ENCODE peak calls at places on chromosomes 12 and 14, in ten cellular contexts. One of them, this sample, is unnamed.

GRCh38 chr14:101152855-101153254 is 249.3 kb upstream of the RTL1 start:
- DNase-seq in fibroblast of mammary gland: no peak
- DNase-seq in NCI-H1436: no peak
- DNase-seq in A549: no peak
- DNase-seq in stimulated activated CD4-positive, alpha-beta T cell treated with anti-CD3 and anti-CD28 coated beads, Interleukin-1b, Interleukin-23, amount 100 ng/mL, for 1 hour: no peak
- DNase-seq in SHP77 treated with DMSO at 0.1 percent for 48 hours: no peak
- DNase-seq in type B pancreatic cell: no peak
- DNase-seq in osteocyte: no peak
- DNase-seq in nephron progenitor cell: no peak
- DNase-seq in effector memory CD4-positive, alpha-beta T cell: no peak
- DNase-seq in this sample: no peak

GRCh38 chr12:106033161-106033675 is 105.5 kb downstream of the NUAK1 start:
- DNase-seq in fibroblast of mammary gland: no peak
- DNase-seq in NCI-H1436: no peak
- DNase-seq in A549: no peak
- DNase-seq in stimulated activated CD4-positive, alpha-beta T cell treated with anti-CD3 and anti-CD28 coated beads, Interleukin-1b, Interleukin-23, amount 100 ng/mL, for 1 hour: no peak
- DNase-seq in SHP77 treated with DMSO at 0.1 percent for 48 hours: no peak
- DNase-seq in type B pancreatic cell: no peak
- DNase-seq in osteocyte: no peak
- DNase-seq in nephron progenitor cell: no peak
- DNase-seq in effector memory CD4-positive, alpha-beta T cell: no peak
- DNase-seq in this sample: no peak

GRCh38 chr12:83157604-83158003 is 470.9 kb downstream of the TMTC2 start:
- DNase-seq in fibroblast of mammary gland: no peak
- DNase-seq in NCI-H1436: no peak
- DNase-seq in A549: no peak
- DNase-seq in stimulated activated CD4-positive, alpha-beta T cell treated with anti-CD3 and anti-CD28 coated beads, Interleukin-1b, Interleukin-23, amount 100 ng/mL, for 1 hour: no peak
- DNase-seq in SHP77 treated with DMSO at 0.1 percent for 48 hours: no peak
- DNase-seq in type B pancreatic cell: no peak
- DNase-seq in osteocyte: no peak
- DNase-seq in nephron progenitor cell: no peak
- DNase-seq in effector memory CD4-positive, alpha-beta T cell: no peak
- DNase-seq in this sample: no peak

GRCh38 chr12:57138526-57139272 is 8.7 kb downstream of the LRP1-AS start:
- DNase-seq in fibroblast of mammary gland: peak
- DNase-seq in NCI-H1436: no peak
- DNase-seq in A549: no peak
- DNase-seq in stimulated activated CD4-positive, alpha-beta T cell treated with anti-CD3 and anti-CD28 coated beads, Interleukin-1b, Interleukin-23, amount 100 ng/mL, for 1 hour: no peak
- DNase-seq in SHP77 treated with DMSO at 0.1 percent for 48 hours: no peak
- DNase-seq in type B pancreatic cell: no peak
- DNase-seq in osteocyte: no peak
- DNase-seq in nephron progenitor cell: no peak
- DNase-seq in effector memory CD4-positive, alpha-beta T cell: no peak
- DNase-seq in this sample: no peak

GRCh38 chr14:73786632-73786941 is 65.0 kb upstream of the PTGR2 start:
- DNase-seq in fibroblast of mammary gland: no peak
- DNase-seq in NCI-H1436: no peak
- DNase-seq in A549: no peak
- DNase-seq in stimulated activated CD4-positive, alpha-beta T cell treated with anti-CD3 and anti-CD28 coated beads, Interleukin-1b, Interleukin-23, amount 100 ng/mL, for 1 hour: no peak
- DNase-seq in SHP77 treated with DMSO at 0.1 percent for 48 hours: no peak
- DNase-seq in type B pancreatic cell: no peak
- DNase-seq in osteocyte: no peak
- DNase-seq in nephron progenitor cell: peak
- DNase-seq in effector memory CD4-positive, alpha-beta T cell: peak
- DNase-seq in this sample: peak

GRCh38 chr12:45619736-45620135 is 109.8 kb upstream of the ARID2 start:
- DNase-seq in fibroblast of mammary gland: no peak
- DNase-seq in NCI-H1436: no peak
- DNase-seq in A549: no peak
- DNase-seq in stimulated activated CD4-positive, alpha-beta T cell treated with anti-CD3 and anti-CD28 coated beads, Interleukin-1b, Interleukin-23, amount 100 ng/mL, for 1 hour: no peak
- DNase-seq in SHP77 treated with DMSO at 0.1 percent for 48 hours: no peak
- DNase-seq in type B pancreatic cell: no peak
- DNase-seq in osteocyte: no peak
- DNase-seq in nephron progenitor cell: no peak
- DNase-seq in effector memory CD4-positive, alpha-beta T cell: no peak
- DNase-seq in this sample: no peak

GRCh38 chr12:122067966-122068365 is 10.6 kb upstream of the MLXIP start:
- DNase-seq in fibroblast of mammary gland: peak
- DNase-seq in NCI-H1436: no peak
- DNase-seq in A549: no peak
- DNase-seq in stimulated activated CD4-positive, alpha-beta T cell treated with anti-CD3 and anti-CD28 coated beads, Interleukin-1b, Interleukin-23, amount 100 ng/mL, for 1 hour: no peak
- DNase-seq in SHP77 treated with DMSO at 0.1 percent for 48 hours: no peak
- DNase-seq in type B pancreatic cell: no peak
- DNase-seq in osteocyte: no peak
- DNase-seq in nephron progenitor cell: no peak
- DNase-seq in effector memory CD4-positive, alpha-beta T cell: no peak
- DNase-seq in this sample: no peak

GRCh38 chr14:93033983-93034670 is 81.6 kb downstream of the ITPK1 start:
- DNase-seq in fibroblast of mammary gland: no peak
- DNase-seq in NCI-H1436: peak
- DNase-seq in A549: no peak
- DNase-seq in stimulated activated CD4-positive, alpha-beta T cell treated with anti-CD3 and anti-CD28 coated beads, Interleukin-1b, Interleukin-23, amount 100 ng/mL, for 1 hour: no peak
- DNase-seq in SHP77 treated with DMSO at 0.1 percent for 48 hours: no peak
- DNase-seq in type B pancreatic cell: no peak
- DNase-seq in osteocyte: no peak
- DNase-seq in nephron progenitor cell: peak
- DNase-seq in effector memory CD4-positive, alpha-beta T cell: no peak
- DNase-seq in this sample: no peak

GRCh38 chr12:73383584-73384229 is 1111.5 kb downstream of the TRHDE start:
- DNase-seq in fibroblast of mammary gland: no peak
- DNase-seq in NCI-H1436: no peak
- DNase-seq in A549: no peak
- DNase-seq in stimulated activated CD4-positive, alpha-beta T cell treated with anti-CD3 and anti-CD28 coated beads, Interleukin-1b, Interleukin-23, amount 100 ng/mL, for 1 hour: no peak
- DNase-seq in SHP77 treated with DMSO at 0.1 percent for 48 hours: peak
- DNase-seq in type B pancreatic cell: no peak
- DNase-seq in osteocyte: no peak
- DNase-seq in nephron progenitor cell: no peak
- DNase-seq in effector memory CD4-positive, alpha-beta T cell: no peak
- DNase-seq in this sample: no peak

GRCh38 chr12:57657744-57658143 is 24.7 kb upstream of the B4GALNT1 start:
- DNase-seq in fibroblast of mammary gland: peak
- DNase-seq in NCI-H1436: no peak
- DNase-seq in A549: no peak
- DNase-seq in stimulated activated CD4-positive, alpha-beta T cell treated with anti-CD3 and anti-CD28 coated beads, Interleukin-1b, Interleukin-23, amount 100 ng/mL, for 1 hour: no peak
- DNase-seq in SHP77 treated with DMSO at 0.1 percent for 48 hours: no peak
- DNase-seq in type B pancreatic cell: no peak
- DNase-seq in osteocyte: no peak
- DNase-seq in nephron progenitor cell: no peak
- DNase-seq in effector memory CD4-positive, alpha-beta T cell: no peak
- DNase-seq in this sample: peak

GRCh38 chr12:111758120-111758561 is 8.6 kb upstream of the ALDH2 start:
- DNase-seq in fibroblast of mammary gland: no peak
- DNase-seq in NCI-H1436: no peak
- DNase-seq in A549: no peak
- DNase-seq in stimulated activated CD4-positive, alpha-beta T cell treated with anti-CD3 and anti-CD28 coated beads, Interleukin-1b, Interleukin-23, amount 100 ng/mL, for 1 hour: no peak
- DNase-seq in SHP77 treated with DMSO at 0.1 percent for 48 hours: no peak
- DNase-seq in type B pancreatic cell: no peak
- DNase-seq in osteocyte: no peak
- DNase-seq in nephron progenitor cell: no peak
- DNase-seq in effector memory CD4-positive, alpha-beta T cell: no peak
- DNase-seq in this sample: peak

GRCh38 chr12:110698171-110698902 is 9.4 kb upstream of the HVCN1 start:
- DNase-seq in fibroblast of mammary gland: peak
- DNase-seq in NCI-H1436: peak
- DNase-seq in A549: peak
- DNase-seq in stimulated activated CD4-positive, alpha-beta T cell treated with anti-CD3 and anti-CD28 coated beads, Interleukin-1b, Interleukin-23, amount 100 ng/mL, for 1 hour: peak
- DNase-seq in SHP77 treated with DMSO at 0.1 percent for 48 hours: peak
- DNase-seq in type B pancreatic cell: no peak
- DNase-seq in osteocyte: no peak
- DNase-seq in nephron progenitor cell: peak
- DNase-seq in effector memory CD4-positive, alpha-beta T cell: peak
- DNase-seq in this sample: peak

GRCh38 chr14:104113631-104114420 is 24.6 kb upstream of the KIF26A start:
- DNase-seq in fibroblast of mammary gland: no peak
- DNase-seq in NCI-H1436: no peak
- DNase-seq in A549: no peak
- DNase-seq in stimulated activated CD4-positive, alpha-beta T cell treated with anti-CD3 and anti-CD28 coated beads, Interleukin-1b, Interleukin-23, amount 100 ng/mL, for 1 hour: no peak
- DNase-seq in SHP77 treated with DMSO at 0.1 percent for 48 hours: no peak
- DNase-seq in type B pancreatic cell: no peak
- DNase-seq in osteocyte: no peak
- DNase-seq in nephron progenitor cell: peak
- DNase-seq in effector memory CD4-positive, alpha-beta T cell: no peak
- DNase-seq in this sample: no peak

GRCh38 chr12:50074936-50075807 is 10.0 kb upstream of the SMARCD1 start:
- DNase-seq in fibroblast of mammary gland: peak
- DNase-seq in NCI-H1436: peak
- DNase-seq in A549: peak
- DNase-seq in stimulated activated CD4-positive, alpha-beta T cell treated with anti-CD3 and anti-CD28 coated beads, Interleukin-1b, Interleukin-23, amount 100 ng/mL, for 1 hour: peak
- DNase-seq in SHP77 treated with DMSO at 0.1 percent for 48 hours: peak
- DNase-seq in type B pancreatic cell: peak
- DNase-seq in osteocyte: peak
- DNase-seq in nephron progenitor cell: peak
- DNase-seq in effector memory CD4-positive, alpha-beta T cell: peak
- DNase-seq in this sample: peak

GRCh38 chr12:67681145-67681778 is 32.7 kb downstream of the DYRK2 start:
- DNase-seq in fibroblast of mammary gland: peak
- DNase-seq in NCI-H1436: no peak
- DNase-seq in A549: no peak
- DNase-seq in stimulated activated CD4-positive, alpha-beta T cell treated with anti-CD3 and anti-CD28 coated beads, Interleukin-1b, Interleukin-23, amount 100 ng/mL, for 1 hour: no peak
- DNase-seq in SHP77 treated with DMSO at 0.1 percent for 48 hours: no peak
- DNase-seq in type B pancreatic cell: no peak
- DNase-seq in osteocyte: no peak
- DNase-seq in nephron progenitor cell: no peak
- DNase-seq in effector memory CD4-positive, alpha-beta T cell: no peak
- DNase-seq in this sample: peak

GRCh38 chr12:105214141-105214540 is 21.8 kb downstream of the APPL2 start:
- DNase-seq in fibroblast of mammary gland: no peak
- DNase-seq in NCI-H1436: no peak
- DNase-seq in A549: no peak
- DNase-seq in stimulated activated CD4-positive, alpha-beta T cell treated with anti-CD3 and anti-CD28 coated beads, Interleukin-1b, Interleukin-23, amount 100 ng/mL, for 1 hour: no peak
- DNase-seq in SHP77 treated with DMSO at 0.1 percent for 48 hours: no peak
- DNase-seq in type B pancreatic cell: no peak
- DNase-seq in osteocyte: no peak
- DNase-seq in nephron progenitor cell: no peak
- DNase-seq in effector memory CD4-positive, alpha-beta T cell: no peak
- DNase-seq in this sample: peak

GRCh38 chr12:26244503-26244902 is 49.1 kb downstream of the SSPN start:
- DNase-seq in fibroblast of mammary gland: no peak
- DNase-seq in NCI-H1436: no peak
- DNase-seq in A549: no peak
- DNase-seq in stimulated activated CD4-positive, alpha-beta T cell treated with anti-CD3 and anti-CD28 coated beads, Interleukin-1b, Interleukin-23, amount 100 ng/mL, for 1 hour: no peak
- DNase-seq in SHP77 treated with DMSO at 0.1 percent for 48 hours: no peak
- DNase-seq in type B pancreatic cell: no peak
- DNase-seq in osteocyte: no peak
- DNase-seq in nephron progenitor cell: no peak
- DNase-seq in effector memory CD4-positive, alpha-beta T cell: no peak
- DNase-seq in this sample: no peak

GRCh38 chr12:14317362-14318146 is 47.9 kb upstream of the ATF7IP start:
- DNase-seq in fibroblast of mammary gland: no peak
- DNase-seq in NCI-H1436: no peak
- DNase-seq in A549: no peak
- DNase-seq in stimulated activated CD4-positive, alpha-beta T cell treated with anti-CD3 and anti-CD28 coated beads, Interleukin-1b, Interleukin-23, amount 100 ng/mL, for 1 hour: no peak
- DNase-seq in SHP77 treated with DMSO at 0.1 percent for 48 hours: no peak
- DNase-seq in type B pancreatic cell: no peak
- DNase-seq in osteocyte: no peak
- DNase-seq in nephron progenitor cell: no peak
- DNase-seq in effector memory CD4-positive, alpha-beta T cell: no peak
- DNase-seq in this sample: peak

GRCh38 chr12:42607584-42607984 is 18.0 kb upstream of the PRICKLE1 start:
- DNase-seq in fibroblast of mammary gland: no peak
- DNase-seq in NCI-H1436: no peak
- DNase-seq in A549: no peak
- DNase-seq in stimulated activated CD4-positive, alpha-beta T cell treated with anti-CD3 and anti-CD28 coated beads, Interleukin-1b, Interleukin-23, amount 100 ng/mL, for 1 hour: no peak
- DNase-seq in SHP77 treated with DMSO at 0.1 percent for 48 hours: no peak
- DNase-seq in type B pancreatic cell: no peak
- DNase-seq in osteocyte: no peak
- DNase-seq in nephron progenitor cell: no peak
- DNase-seq in effector memory CD4-positive, alpha-beta T cell: no peak
- DNase-seq in this sample: no peak

GRCh38 chr14:61217516-61217915 is 63.6 kb downstream of the TMEM30B start:
- DNase-seq in fibroblast of mammary gland: no peak
- DNase-seq in NCI-H1436: no peak
- DNase-seq in A549: no peak
- DNase-seq in stimulated activated CD4-positive, alpha-beta T cell treated with anti-CD3 and anti-CD28 coated beads, Interleukin-1b, Interleukin-23, amount 100 ng/mL, for 1 hour: no peak
- DNase-seq in SHP77 treated with DMSO at 0.1 percent for 48 hours: no peak
- DNase-seq in type B pancreatic cell: no peak
- DNase-seq in osteocyte: no peak
- DNase-seq in nephron progenitor cell: no peak
- DNase-seq in effector memory CD4-positive, alpha-beta T cell: no peak
- DNase-seq in this sample: no peak

GRCh38 chr14:50397461-50398196 is 948 bp upstream of the CDKL1 start:
- DNase-seq in fibroblast of mammary gland: peak
- DNase-seq in NCI-H1436: no peak
- DNase-seq in A549: peak
- DNase-seq in stimulated activated CD4-positive, alpha-beta T cell treated with anti-CD3 and anti-CD28 coated beads, Interleukin-1b, Interleukin-23, amount 100 ng/mL, for 1 hour: no peak
- DNase-seq in SHP77 treated with DMSO at 0.1 percent for 48 hours: peak
- DNase-seq in type B pancreatic cell: no peak
- DNase-seq in osteocyte: no peak
- DNase-seq in nephron progenitor cell: no peak
- DNase-seq in effector memory CD4-positive, alpha-beta T cell: no peak
- DNase-seq in this sample: peak

GRCh38 chr12:78455991-78456390 is 408.6 kb upstream of the SYT1 start:
- DNase-seq in fibroblast of mammary gland: peak
- DNase-seq in NCI-H1436: no peak
- DNase-seq in A549: no peak
- DNase-seq in stimulated activated CD4-positive, alpha-beta T cell treated with anti-CD3 and anti-CD28 coated beads, Interleukin-1b, Interleukin-23, amount 100 ng/mL, for 1 hour: no peak
- DNase-seq in SHP77 treated with DMSO at 0.1 percent for 48 hours: no peak
- DNase-seq in type B pancreatic cell: no peak
- DNase-seq in osteocyte: no peak
- DNase-seq in nephron progenitor cell: no peak
- DNase-seq in effector memory CD4-positive, alpha-beta T cell: no peak
- DNase-seq in this sample: no peak

GRCh38 chr12:78034025-78034424 is 203.3 kb downstream of the NAV3 start:
- DNase-seq in fibroblast of mammary gland: peak
- DNase-seq in NCI-H1436: no peak
- DNase-seq in A549: no peak
- DNase-seq in stimulated activated CD4-positive, alpha-beta T cell treated with anti-CD3 and anti-CD28 coated beads, Interleukin-1b, Interleukin-23, amount 100 ng/mL, for 1 hour: no peak
- DNase-seq in SHP77 treated with DMSO at 0.1 percent for 48 hours: no peak
- DNase-seq in type B pancreatic cell: no peak
- DNase-seq in osteocyte: no peak
- DNase-seq in nephron progenitor cell: no peak
- DNase-seq in effector memory CD4-positive, alpha-beta T cell: no peak
- DNase-seq in this sample: no peak

GRCh38 chr14:79438696-79439342 is 772.5 kb downstream of the DIO2 start:
- DNase-seq in fibroblast of mammary gland: no peak
- DNase-seq in NCI-H1436: no peak
- DNase-seq in A549: no peak
- DNase-seq in stimulated activated CD4-positive, alpha-beta T cell treated with anti-CD3 and anti-CD28 coated beads, Interleukin-1b, Interleukin-23, amount 100 ng/mL, for 1 hour: no peak
- DNase-seq in SHP77 treated with DMSO at 0.1 percent for 48 hours: no peak
- DNase-seq in type B pancreatic cell: no peak
- DNase-seq in osteocyte: no peak
- DNase-seq in nephron progenitor cell: no peak
- DNase-seq in effector memory CD4-positive, alpha-beta T cell: no peak
- DNase-seq in this sample: no peak

GRCh38 chr12:68636268-68636667 is 25.6 kb downstream of the RAP1B start:
- DNase-seq in fibroblast of mammary gland: peak
- DNase-seq in NCI-H1436: no peak
- DNase-seq in A549: no peak
- DNase-seq in stimulated activated CD4-positive, alpha-beta T cell treated with anti-CD3 and anti-CD28 coated beads, Interleukin-1b, Interleukin-23, amount 100 ng/mL, for 1 hour: no peak
- DNase-seq in SHP77 treated with DMSO at 0.1 percent for 48 hours: no peak
- DNase-seq in type B pancreatic cell: no peak
- DNase-seq in osteocyte: no peak
- DNase-seq in nephron progenitor cell: no peak
- DNase-seq in effector memory CD4-positive, alpha-beta T cell: no peak
- DNase-seq in this sample: peak

GRCh38 chr14:88866305-88866704 is 41.9 kb downstream of the TTC8 start:
- DNase-seq in fibroblast of mammary gland: no peak
- DNase-seq in NCI-H1436: no peak
- DNase-seq in A549: no peak
- DNase-seq in stimulated activated CD4-positive, alpha-beta T cell treated with anti-CD3 and anti-CD28 coated beads, Interleukin-1b, Interleukin-23, amount 100 ng/mL, for 1 hour: no peak
- DNase-seq in SHP77 treated with DMSO at 0.1 percent for 48 hours: no peak
- DNase-seq in type B pancreatic cell: no peak
- DNase-seq in osteocyte: no peak
- DNase-seq in nephron progenitor cell: no peak
- DNase-seq in effector memory CD4-positive, alpha-beta T cell: no peak
- DNase-seq in this sample: no peak

GRCh38 chr14:90576581-90576980 is 179.8 kb downstream of the CALM1 start:
- DNase-seq in fibroblast of mammary gland: peak
- DNase-seq in NCI-H1436: no peak
- DNase-seq in A549: no peak
- DNase-seq in stimulated activated CD4-positive, alpha-beta T cell treated with anti-CD3 and anti-CD28 coated beads, Interleukin-1b, Interleukin-23, amount 100 ng/mL, for 1 hour: no peak
- DNase-seq in SHP77 treated with DMSO at 0.1 percent for 48 hours: no peak
- DNase-seq in type B pancreatic cell: no peak
- DNase-seq in osteocyte: no peak
- DNase-seq in nephron progenitor cell: no peak
- DNase-seq in effector memory CD4-positive, alpha-beta T cell: no peak
- DNase-seq in this sample: no peak

GRCh38 chr12:10861366-10861765 is 12.1 kb upstream of the PRR4 start:
- DNase-seq in fibroblast of mammary gland: peak
- DNase-seq in NCI-H1436: no peak
- DNase-seq in A549: no peak
- DNase-seq in stimulated activated CD4-positive, alpha-beta T cell treated with anti-CD3 and anti-CD28 coated beads, Interleukin-1b, Interleukin-23, amount 100 ng/mL, for 1 hour: no peak
- DNase-seq in SHP77 treated with DMSO at 0.1 percent for 48 hours: no peak
- DNase-seq in type B pancreatic cell: no peak
- DNase-seq in osteocyte: no peak
- DNase-seq in nephron progenitor cell: no peak
- DNase-seq in effector memory CD4-positive, alpha-beta T cell: no peak
- DNase-seq in this sample: no peak